ENCODE peak calls at places on chromosomes 16 and 17, in four cellular contexts. P is HepG2, C is SK-N-SH, D is HCT116. E is an unnamed sample.

GRCh38 chr16:21097151-21097550 is 53.5 kb downstream of the DNAH3 start:
- DNase-seq in P (no peak), C (no peak), D (no peak), E (no peak)

GRCh38 chr16:35559911-35560636 is 2100.7 kb downstream of the TP53TG3F start:
- DNase-seq in P (no peak), C (no peak), D (no peak), E (no peak)

GRCh38 chr16:48426244-48427135 is 41.3 kb upstream of the SIAH1 start:
- DNase-seq in P (no peak), C (no peak), D (no peak), E (no peak)

GRCh38 chr16:59370717-59371116 is 636.6 kb upstream of the GOT2 start:
- DNase-seq in P (no peak), C (no peak), D (no peak), E (no peak)

GRCh38 chr17:75910699-75911098 is 6.0 kb upstream of the MRPL38 start:
- DNase-seq in P (no peak), C (no peak), D (no peak), E (peak)

GRCh38 chr16:4059969-4060368 is 56.3 kb downstream of the ADCY9 start:
- DNase-seq in P (no peak), C (no peak), D (no peak), E (no peak)

GRCh38 chr16:11014159-11014558 is 69.8 kb downstream of the CLEC16A start:
- DNase-seq in P (no peak), C (no peak), D (no peak), E (no peak)

GRCh38 chr16:68283840-68284595 is 19.7 kb downstream of the SLC7A6 start:
- DNase-seq in P (no peak), C (no peak), D (no peak), E (no peak)

GRCh38 chr17:2259769-2260536 is 43.6 kb downstream of the SMG6 start:
- DNase-seq in P (no peak), C (no peak), D (no peak), E (no peak)

GRCh38 chr17:17523001-17523713 is 27.0 kb upstream of the RASD1 start:
- DNase-seq in P (no peak), C (no peak), D (no peak), E (no peak)
- TF ChIP-seq ELF1 in P (no peak), C (no peak), D (no peak), E (no peak)

GRCh38 chr16:49867234-49867633 is 11.3 kb upstream of the ZNF423 start:
- DNase-seq in P (no peak), C (peak), D (no peak), E (no peak)
- TF ChIP-seq ELF1 in P (no peak), C (no peak), D (no peak), E (no peak)

GRCh38 chr17:15377200-15377599 is 35.8 kb upstream of the TEKT3 start:
- DNase-seq in P (no peak), C (no peak), D (no peak), E (no peak)
- TF ChIP-seq ELF1 in P (no peak), C (no peak), D (no peak), E (no peak)

GRCh38 chr17:62178579-62178978 is 113.5 kb upstream of the MED13 start:
- DNase-seq in P (no peak), C (no peak), D (no peak), E (no peak)

GRCh38 chr17:62180772-62181171 is 115.7 kb upstream of the MED13 start:
- DNase-seq in P (no peak), C (no peak), D (no peak), E (no peak)

GRCh38 chr17:62179525-62180161 is 114.6 kb upstream of the MED13 start:
- DNase-seq in P (peak), C (no peak), D (peak), E (peak)
- TF ChIP-seq ELF1 in P (no peak), C (no peak), D (no peak), E (no peak)

GRCh38 chr17:56881685-56882295 is 32.1 kb downstream of the TRIM25 start:
- DNase-seq in P (no peak), C (no peak), D (no peak), E (no peak)
- TF ChIP-seq ELF1 in P (no peak), C (no peak), D (no peak), E (no peak)